ENCODE peak calls at places on chromosome 20, in eight cellular contexts. One of them, this sample, is unnamed.

GRCh38 chr20:46220808-46221207 is 87.5 kb downstream of the CDH22 start:
- DNase-seq in amniotic stem cell: no peak
- DNase-seq in stimulated activated CD4-positive, alpha-beta T cell treated with anti-CD3 and anti-CD28 coated beads, TNF-alpha, amount 100 ng/mL, for 1 hour: no peak
- DNase-seq in HTR-8/SVneo: no peak
- DNase-seq in HFFc6: no peak
- DNase-seq in left colon: no peak
- DNase-seq in Calu3: peak; percentile 30
- DNase-seq in activated B cell treated with CpG ODN at 0.5 μM for 24 hours: no peak
- DNase-seq in this sample: no peak

GRCh38 chr20:2693286-2693995 is 861 bp downstream of the EBF4 start:
- DNase-seq in amniotic stem cell: no peak
- DNase-seq in stimulated activated CD4-positive, alpha-beta T cell treated with anti-CD3 and anti-CD28 coated beads, TNF-alpha, amount 100 ng/mL, for 1 hour: no peak
- DNase-seq in HTR-8/SVneo: peak; percentile 58
- DNase-seq in HFFc6: no peak
- DNase-seq in left colon: no peak
- DNase-seq in Calu3: peak; percentile 22
- DNase-seq in activated B cell treated with CpG ODN at 0.5 μM for 24 hours: peak; percentile 50
- DNase-seq in this sample: peak; percentile 67

GRCh38 chr20:45874576-45874975 is 6.5 kb upstream of the ZSWIM1 start:
- DNase-seq in amniotic stem cell: no peak
- DNase-seq in stimulated activated CD4-positive, alpha-beta T cell treated with anti-CD3 and anti-CD28 coated beads, TNF-alpha, amount 100 ng/mL, for 1 hour: no peak
- DNase-seq in HTR-8/SVneo: no peak
- DNase-seq in HFFc6: no peak
- DNase-seq in left colon: no peak
- DNase-seq in Calu3: no peak
- DNase-seq in activated B cell treated with CpG ODN at 0.5 μM for 24 hours: no peak
- DNase-seq in this sample: no peak

GRCh38 chr20:52524865-52525264 is 333.3 kb upstream of the ZFP64 start:
- DNase-seq in amniotic stem cell: no peak
- DNase-seq in stimulated activated CD4-positive, alpha-beta T cell treated with anti-CD3 and anti-CD28 coated beads, TNF-alpha, amount 100 ng/mL, for 1 hour: no peak
- DNase-seq in HTR-8/SVneo: no peak
- DNase-seq in HFFc6: no peak
- DNase-seq in left colon: no peak
- DNase-seq in Calu3: no peak
- DNase-seq in activated B cell treated with CpG ODN at 0.5 μM for 24 hours: no peak
- DNase-seq in this sample: no peak

GRCh38 chr20:14259691-14260090 is 77.7 kb downstream of the FLRT3 start:
- DNase-seq in amniotic stem cell: no peak
- DNase-seq in stimulated activated CD4-positive, alpha-beta T cell treated with anti-CD3 and anti-CD28 coated beads, TNF-alpha, amount 100 ng/mL, for 1 hour: no peak
- DNase-seq in HTR-8/SVneo: no peak
- DNase-seq in HFFc6: no peak
- DNase-seq in left colon: no peak
- DNase-seq in Calu3: no peak
- DNase-seq in activated B cell treated with CpG ODN at 0.5 μM for 24 hours: no peak
- DNase-seq in this sample: no peak

GRCh38 chr20:39290575-39290974 is 328.4 kb downstream of the DHX35 start:
- DNase-seq in amniotic stem cell: no peak
- DNase-seq in stimulated activated CD4-positive, alpha-beta T cell treated with anti-CD3 and anti-CD28 coated beads, TNF-alpha, amount 100 ng/mL, for 1 hour: no peak
- DNase-seq in HTR-8/SVneo: no peak
- DNase-seq in HFFc6: no peak
- DNase-seq in left colon: no peak
- DNase-seq in Calu3: no peak
- DNase-seq in activated B cell treated with CpG ODN at 0.5 μM for 24 hours: no peak
- DNase-seq in this sample: no peak

GRCh38 chr20:38229376-38230252 is 30.9 kb downstream of the KIAA1755 start:
- DNase-seq in amniotic stem cell: no peak
- DNase-seq in stimulated activated CD4-positive, alpha-beta T cell treated with anti-CD3 and anti-CD28 coated beads, TNF-alpha, amount 100 ng/mL, for 1 hour: no peak
- DNase-seq in HTR-8/SVneo: peak; percentile 78
- DNase-seq in HFFc6: no peak
- DNase-seq in left colon: no peak
- DNase-seq in Calu3: peak; percentile 68
- DNase-seq in activated B cell treated with CpG ODN at 0.5 μM for 24 hours: no peak
- DNase-seq in this sample: no peak

GRCh38 chr20:41213150-41213820 is 75.9 kb downstream of the PLCG1 start:
- DNase-seq in amniotic stem cell: peak; percentile 9
- DNase-seq in stimulated activated CD4-positive, alpha-beta T cell treated with anti-CD3 and anti-CD28 coated beads, TNF-alpha, amount 100 ng/mL, for 1 hour: no peak
- DNase-seq in HTR-8/SVneo: peak; percentile 33
- DNase-seq in HFFc6: peak; percentile 28
- DNase-seq in left colon: no peak
- DNase-seq in Calu3: no peak
- DNase-seq in activated B cell treated with CpG ODN at 0.5 μM for 24 hours: no peak
- DNase-seq in this sample: no peak

GRCh38 chr20:2653511-2654383 is 1.3 kb downstream of the NOP56 start:
- DNase-seq in amniotic stem cell: no peak
- DNase-seq in stimulated activated CD4-positive, alpha-beta T cell treated with anti-CD3 and anti-CD28 coated beads, TNF-alpha, amount 100 ng/mL, for 1 hour: no peak
- DNase-seq in HTR-8/SVneo: no peak
- DNase-seq in HFFc6: no peak
- DNase-seq in left colon: no peak
- DNase-seq in Calu3: no peak
- DNase-seq in activated B cell treated with CpG ODN at 0.5 μM for 24 hours: no peak
- DNase-seq in this sample: no peak

GRCh38 chr20:46979603-46980241 is 85.1 kb downstream of the EYA2 start:
- DNase-seq in amniotic stem cell: no peak
- DNase-seq in stimulated activated CD4-positive, alpha-beta T cell treated with anti-CD3 and anti-CD28 coated beads, TNF-alpha, amount 100 ng/mL, for 1 hour: no peak
- DNase-seq in HTR-8/SVneo: no peak
- DNase-seq in HFFc6: no peak
- DNase-seq in left colon: no peak
- DNase-seq in Calu3: no peak
- DNase-seq in activated B cell treated with CpG ODN at 0.5 μM for 24 hours: no peak
- DNase-seq in this sample: no peak

GRCh38 chr20:37699202-37699601 is 5.4 kb downstream of the CTNNBL1 start:
- DNase-seq in amniotic stem cell: no peak
- DNase-seq in stimulated activated CD4-positive, alpha-beta T cell treated with anti-CD3 and anti-CD28 coated beads, TNF-alpha, amount 100 ng/mL, for 1 hour: no peak
- DNase-seq in HTR-8/SVneo: no peak
- DNase-seq in HFFc6: no peak
- DNase-seq in left colon: no peak
- DNase-seq in Calu3: no peak
- DNase-seq in activated B cell treated with CpG ODN at 0.5 μM for 24 hours: no peak
- DNase-seq in this sample: no peak

GRCh38 chr20:46939031-46939430 is 44.4 kb downstream of the EYA2 start:
- DNase-seq in amniotic stem cell: no peak
- DNase-seq in stimulated activated CD4-positive, alpha-beta T cell treated with anti-CD3 and anti-CD28 coated beads, TNF-alpha, amount 100 ng/mL, for 1 hour: no peak
- DNase-seq in HTR-8/SVneo: peak; percentile 56
- DNase-seq in HFFc6: peak; percentile 22
- DNase-seq in left colon: no peak
- DNase-seq in Calu3: peak; percentile 21
- DNase-seq in activated B cell treated with CpG ODN at 0.5 μM for 24 hours: no peak
- DNase-seq in this sample: no peak

GRCh38 chr20:50891138-50891537 is 40.1 kb downstream of the ADNP start:
- DNase-seq in amniotic stem cell: no peak
- DNase-seq in stimulated activated CD4-positive, alpha-beta T cell treated with anti-CD3 and anti-CD28 coated beads, TNF-alpha, amount 100 ng/mL, for 1 hour: no peak
- DNase-seq in HTR-8/SVneo: no peak
- DNase-seq in HFFc6: peak; percentile 29
- DNase-seq in left colon: no peak
- DNase-seq in Calu3: no peak
- DNase-seq in activated B cell treated with CpG ODN at 0.5 μM for 24 hours: no peak
- DNase-seq in this sample: no peak

This sample was measured in ovary.